ENCODE peak calls at places on chromosomes 4 and X, in six cellular contexts. V, P, T, J, L and F are unnamed samples.

GRCh38 chr4:80311130-80311529 is 24.4 kb upstream of the CFAP299 start:
- DNase-seq in J (no peak), P (no peak), V (no peak), L (peak; percentile 65), T (no peak), F (no peak)

GRCh38 chrX:24842486-24842885 is 148.8 kb downstream of the POLA1 start:
- DNase-seq in T (no peak), L (no peak), J (no peak), V (no peak), P (no peak), F (no peak)

GRCh38 chr4:165991325-165992180 is 118.5 kb downstream of the TLL1 start:
- DNase-seq in J (no peak), L (peak; percentile 48), P (no peak), V (no peak), T (no peak), F (no peak)

GRCh38 chr4:182144621-182145359 is 98.4 kb upstream of the TENM3 start:
- DNase-seq in P (no peak), J (no peak), T (no peak), V (peak; percentile 28), L (peak; percentile 15), F (peak; percentile 26)

GRCh38 chr4:26048378-26048882 is 134.4 kb downstream of the SMIM20 start:
- DNase-seq in L (peak; percentile 93), J (peak; percentile 70), P (peak; percentile 33), V (peak; percentile 81), T (no peak), F (no peak)

GRCh38 chrX:102846544-102847236 is 90.4 kb upstream of the RAB40AL start:
- DNase-seq in L (peak; percentile 22), T (no peak), V (peak; percentile 6), J (no peak), P (no peak), F (no peak)

GRCh38 chrX:31271615-31272471 is 200.0 kb upstream of the FTHL17 start:
- DNase-seq in L (no peak), V (peak; percentile 2), T (no peak), J (no peak), P (no peak), F (no peak)

GRCh38 chr4:133865606-133866327 is 335.8 kb downstream of the PABPC4L start:
- DNase-seq in J (no peak), P (peak; percentile 7), V (peak; percentile 74), T (no peak), L (peak; percentile 94), F (no peak)

GRCh38 chr4:16862688-16863087 is 35.8 kb downstream of the LDB2 start:
- DNase-seq in L (no peak), P (peak; percentile 21), J (no peak), T (no peak), V (no peak), F (no peak)

GRCh38 chr4:133618963-133619362 is 469.9 kb downstream of the PCDH10 start:
- DNase-seq in P (no peak), L (peak; percentile 10), V (no peak), J (no peak), T (no peak), F (no peak)

GRCh38 chrX:108167211-108167872 is 75.8 kb downstream of the ATG4A start:
- DNase-seq in L (peak; percentile 67), T (no peak), V (peak; percentile 65), P (no peak), J (no peak), F (no peak)

GRCh38 chr4:6443035-6444023 is 29.1 kb downstream of the PPP2R2C start:
- DNase-seq in T (no peak), L (no peak), J (no peak), P (no peak), V (peak; percentile 6), F (no peak)

GRCh38 chr4:69095301-69095731 is 958 bp upstream of the UGT2B7 start:
- DNase-seq in P (no peak), J (no peak), T (no peak), L (peak; percentile 69), V (peak; percentile 80), F (no peak)

GRCh38 chrX:68808686-68809357 is 20.0 kb upstream of the EFNB1 start:
- DNase-seq in V (no peak), P (peak; percentile 12), T (no peak), L (peak; percentile 54), J (no peak), F (no peak)
- TF ChIP-seq CTCF in V (no peak), P (peak; percentile 21), T (no peak), L (peak; percentile 37), J (peak; percentile 18), F (peak; percentile 39)

GRCh38 chrX:50402886-50403285 is 67.7 kb downstream of the DGKK start:
- DNase-seq in V (no peak), L (no peak), P (no peak), T (no peak), J (no peak), F (no peak)

GRCh38 chrX:50403903-50404302 is 66.7 kb downstream of the DGKK start:
- DNase-seq in P (no peak), T (no peak), V (no peak), L (no peak), J (no peak), F (no peak)

GRCh38 chrX:50407976-50408375 is 62.6 kb downstream of the DGKK start:
- DNase-seq in P (no peak), T (no peak), V (no peak), J (no peak), L (no peak), F (no peak)
- TF ChIP-seq CTCF in P (no peak), T (no peak), V (no peak), J (no peak), L (no peak), F (no peak)

DNA sequence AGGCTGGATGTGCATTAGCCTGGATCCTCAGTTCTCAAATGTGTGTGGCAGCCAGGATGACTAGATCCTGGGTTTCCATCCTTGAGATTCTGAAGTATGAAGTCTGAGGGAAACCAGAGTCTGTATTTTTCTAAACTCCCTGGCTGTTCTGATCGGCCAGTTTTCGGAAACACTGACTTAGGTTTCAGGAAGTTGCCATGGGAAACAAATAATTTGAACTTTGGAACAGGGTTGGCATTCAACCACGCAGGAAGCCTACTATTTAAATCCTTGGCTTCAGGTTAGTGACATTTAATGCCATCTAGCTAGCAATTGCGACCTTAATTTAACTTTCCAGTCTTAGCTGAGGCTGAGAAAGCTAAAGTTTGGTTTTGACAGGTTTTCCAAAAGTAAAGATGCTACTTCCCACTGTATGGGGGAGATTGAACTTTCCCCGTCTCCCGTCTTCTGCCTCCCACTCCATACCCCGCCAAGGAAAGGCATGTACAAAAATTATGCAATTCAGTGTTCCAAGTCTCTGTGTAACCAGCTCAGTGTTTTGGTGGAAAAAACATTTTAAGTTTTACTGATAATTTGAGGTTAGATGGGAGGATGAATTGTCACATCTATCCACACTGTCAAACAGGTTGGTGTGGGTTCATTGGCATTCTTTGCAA is 67.6 kb downstream of the PDGFRA start:
- DNase-seq in J (no peak), T (no peak), P (no peak), L (no peak), V (no peak), F (no peak)
- TF ChIP-seq CTCF in J (no peak), T (no peak), P (no peak), L (no peak), V (no peak), F (no peak)

GRCh38 chr4:131650951-131651350 is 1498.1 kb upstream of the PCDH10 start:
- DNase-seq in P (no peak), T (no peak), V (no peak), J (no peak), L (no peak), F (no peak)
- TF ChIP-seq CTCF in P (no peak), T (no peak), V (no peak), J (no peak), L (no peak), F (no peak)

DNA sequence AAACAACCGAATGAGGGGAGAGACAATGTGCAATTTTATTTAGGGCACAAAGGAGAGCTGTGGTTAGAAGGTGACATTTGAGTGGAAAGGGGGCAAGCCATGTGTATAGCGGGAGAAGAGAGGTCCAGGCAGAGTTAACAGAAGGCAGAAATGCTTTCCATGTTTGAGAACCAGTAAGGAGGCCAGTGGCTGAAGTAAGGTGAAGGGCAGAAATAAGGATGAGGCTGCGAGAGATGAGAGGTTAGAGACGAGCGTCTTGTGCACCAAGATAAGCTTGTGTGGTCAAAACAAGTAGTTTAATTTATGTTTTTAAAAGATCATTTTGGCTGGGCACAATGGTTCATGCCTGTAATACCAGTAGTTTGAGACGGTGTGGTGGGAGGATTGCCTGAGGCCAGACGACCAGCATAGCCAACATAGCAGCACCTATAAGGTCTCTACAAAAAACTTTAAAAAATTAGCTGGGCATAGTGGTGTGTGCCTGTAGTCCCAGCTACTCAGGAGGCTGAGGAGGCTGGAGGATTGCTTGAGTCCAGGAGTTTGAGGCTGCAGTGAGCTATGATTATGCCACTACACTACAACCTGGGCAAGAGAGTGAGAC is 8.5 kb downstream of the HTT start:
- DNase-seq in L (no peak), V (no peak), J (no peak), T (no peak), P (no peak), F (no peak)
- TF ChIP-seq CTCF in L (no peak), V (no peak), J (no peak), T (no peak), P (no peak), F (no peak)

GRCh38 chr4:156677136-156677535 is 294.5 kb downstream of the PDGFC start:
- DNase-seq in V (peak; percentile 61), J (no peak), P (peak; percentile 9), T (no peak), L (peak; percentile 65), F (no peak)
- TF ChIP-seq CTCF in V (peak; percentile 25), J (no peak), P (peak; percentile 47), T (no peak), L (peak; percentile 43), F (peak; percentile 58)